ENCODE peak calls at places on chromosomes 3 and 15, in four cellular contexts. A is fibroblast of lung, U is BJ, W is endodermal cell. T is an unnamed sample.

GRCh38 chr3:150059241-150059640 is 88.5 kb upstream of the PFN2 start:
- DNase-seq in W (no peak), A (no peak), U (no peak), T (no peak)

GRCh38 chr15:39394534-39394933 is 186.3 kb upstream of the THBS1 start:
- DNase-seq in U (no peak), A (no peak), W (no peak), T (no peak)

GRCh38 chr15:70541511-70541910 is 221.8 kb downstream of the UACA start:
- DNase-seq in A (no peak), U (no peak), W (peak), T (no peak)

GRCh38 chr15:30999729-31000128 is 8.3 kb upstream of the MTMR10 start:
- DNase-seq in A (no peak), W (no peak), U (no peak), T (no peak)

GRCh38 chr3:129446926-129447325 is 6.9 kb downstream of the IFT122 start:
- DNase-seq in U (no peak), W (no peak), A (no peak), T (no peak)

GRCh38 chr15:69808756-69809155 is 289.0 kb downstream of the TLE3 start:
- DNase-seq in W (no peak), A (peak), U (no peak), T (no peak)

GRCh38 chr15:68367226-68367625 is 64.7 kb downstream of the ITGA11 start:
- DNase-seq in W (no peak), A (no peak), U (no peak), T (no peak)

GRCh38 chr3:188358787-188359493 is 205.0 kb downstream of the LPP start:
- DNase-seq in W (no peak), U (no peak), A (no peak), T (no peak)

GRCh38 chr3:47743855-47744254 is 37.8 kb downstream of the SMARCC1 start:
- DNase-seq in W (peak), U (no peak), A (no peak), T (no peak)

GRCh38 chr3:107208100-107208499 is 169.1 kb upstream of the CCDC54 start:
- DNase-seq in U (peak), W (no peak), A (peak), T (peak)

GRCh38 chr15:95868970-95869369 is 461.5 kb upstream of the NR2F2 start:
- DNase-seq in A (no peak), W (no peak), U (no peak), T (no peak)

GRCh38 chr3:68090571-68090970 is 436.2 kb upstream of the SUCLG2 start:
- DNase-seq in A (no peak), U (no peak), W (no peak), T (no peak)

GRCh38 chr3:110733045-110733444 is 338.6 kb upstream of the NECTIN3 start:
- DNase-seq in U (no peak), A (no peak), W (no peak), T (no peak)

GRCh38 chr3:158488670-158489069 is 82.3 kb upstream of the MLF1 start:
- DNase-seq in U (no peak), W (no peak), A (no peak), T (no peak)

GRCh38 chr3:109943181-109943580 is 605.8 kb upstream of the DPPA4 start:
- DNase-seq in U (peak), W (no peak), A (peak), T (no peak)

GRCh38 chr3:56962200-56962599 is 98.3 kb upstream of the SPATA12 start:
- DNase-seq in A (no peak), W (peak), U (no peak), T (no peak)

GRCh38 chr3:162740941-162741596 is 1244.5 kb downstream of the OTOL1 start:
- DNase-seq in U (no peak), A (no peak), W (no peak), T (no peak)

GRCh38 chr3:134378818-134379217 is 4.6 kb upstream of the AMOTL2 start:
- DNase-seq in W (no peak), U (no peak), A (no peak), T (no peak)

GRCh38 chr3:67278015-67278618 is 280.0 kb downstream of the KBTBD8 start:
- DNase-seq in U (no peak), A (no peak), W (no peak), T (no peak)

GRCh38 chr15:80587816-80588456 is 107.2 kb upstream of the ABHD17C start:
- DNase-seq in U (no peak), W (peak), A (peak), T (peak)

GRCh38 chr15:66294932-66295235 is 1.5 kb downstream of the DIS3L start:
- DNase-seq in W (no peak), A (peak), U (peak), T (no peak)

DNA sequence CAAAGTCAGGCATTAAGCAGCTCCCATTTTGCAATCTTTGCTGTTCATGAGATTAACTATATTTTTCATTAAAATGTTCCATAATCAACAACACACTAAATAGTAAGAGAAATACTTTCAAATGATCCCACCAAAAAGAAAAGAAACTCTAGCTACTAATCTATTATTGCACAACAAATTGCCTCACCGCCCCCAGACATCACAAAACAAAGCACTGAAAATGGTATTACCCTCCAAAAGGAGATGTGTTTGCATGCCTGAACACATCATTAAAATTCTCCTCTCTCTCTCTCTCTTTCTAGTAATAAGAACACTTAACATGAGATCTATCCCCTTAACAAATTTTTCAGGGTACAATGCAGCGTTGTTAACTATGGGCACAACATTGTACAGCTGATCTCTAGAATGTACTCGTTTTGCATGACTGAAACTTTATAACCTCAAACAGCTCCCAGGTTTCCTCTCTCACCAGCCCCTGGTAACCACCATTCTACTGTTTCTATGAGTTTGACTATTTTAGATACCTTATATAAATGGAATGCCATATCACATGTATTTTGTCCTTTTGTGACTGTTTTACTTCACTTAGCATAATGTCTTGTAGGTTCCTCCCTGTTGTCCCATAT is 33.1 kb downstream of the WNT5A start:
- DNase-seq in W (no peak), A (no peak), U (no peak), T (no peak)
- H3K4me3 ChIP-seq in W (no peak), A (no peak), U (no peak), T (no peak)

DNA sequence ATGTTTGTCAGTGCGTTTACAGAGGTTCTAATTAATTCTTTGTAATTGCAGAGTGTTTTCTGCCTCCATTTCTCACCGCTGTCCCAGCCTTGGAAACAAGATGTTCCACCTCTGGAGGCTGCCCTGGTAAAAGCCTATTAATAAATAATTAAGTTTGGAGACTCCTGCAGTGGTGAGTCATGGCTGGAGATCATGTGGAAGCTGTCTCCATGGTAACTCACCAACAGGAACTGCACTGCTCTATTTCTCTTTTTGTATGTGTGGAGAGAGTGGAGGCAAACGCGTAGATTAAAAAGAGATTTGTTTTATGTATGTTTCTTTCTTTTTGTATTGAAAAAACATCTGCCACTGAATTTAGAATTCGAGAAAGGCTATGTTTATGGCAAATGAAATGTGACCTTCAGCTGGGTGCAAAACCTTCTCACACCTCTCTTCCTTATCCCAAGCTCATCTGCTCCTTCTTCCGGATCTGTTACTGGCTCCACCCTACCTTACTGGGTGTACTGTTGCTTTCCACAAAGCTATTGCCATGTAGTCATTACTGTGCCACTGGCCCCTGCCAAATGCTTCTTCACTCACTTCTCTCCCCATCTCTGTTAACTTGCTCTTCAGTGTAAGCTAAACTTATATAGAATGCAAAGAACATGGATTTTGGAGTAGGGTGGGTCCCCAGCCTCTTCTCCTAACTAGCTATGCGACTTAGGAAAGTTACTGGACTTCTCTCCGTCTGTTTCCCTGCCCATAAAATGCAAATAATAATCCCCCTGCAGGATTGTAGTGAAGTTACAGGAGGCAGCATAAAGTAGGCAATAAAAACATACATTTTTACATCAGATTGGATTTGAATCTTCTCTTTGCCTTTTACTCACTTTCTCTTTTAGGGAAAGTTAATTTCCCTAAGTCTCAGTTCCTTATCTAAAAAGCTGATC is 778.5 kb downstream of the NTRK3 start:
- DNase-seq in W (peak), U (peak), A (peak), T (peak)
- H3K4me3 ChIP-seq in W (no peak), U (no peak), A (no peak), T (no peak)

GRCh38 chr3:53239800-53240199 is 16.0 kb downstream of the TKT start:
- DNase-seq in A (no peak), U (no peak), W (no peak), T (no peak)

GRCh38 chr3:53235545-53235944 is 20.3 kb downstream of the TKT start:
- DNase-seq in A (no peak), U (no peak), W (no peak), T (no peak)

GRCh38 chr3:53238881-53239280 is 16.9 kb downstream of the TKT start:
- DNase-seq in W (no peak), U (no peak), A (no peak), T (no peak)

GRCh38 chr3:53236112-53236841 is 19.5 kb downstream of the TKT start:
- DNase-seq in W (peak), A (peak), U (peak), T (peak)

DNA sequence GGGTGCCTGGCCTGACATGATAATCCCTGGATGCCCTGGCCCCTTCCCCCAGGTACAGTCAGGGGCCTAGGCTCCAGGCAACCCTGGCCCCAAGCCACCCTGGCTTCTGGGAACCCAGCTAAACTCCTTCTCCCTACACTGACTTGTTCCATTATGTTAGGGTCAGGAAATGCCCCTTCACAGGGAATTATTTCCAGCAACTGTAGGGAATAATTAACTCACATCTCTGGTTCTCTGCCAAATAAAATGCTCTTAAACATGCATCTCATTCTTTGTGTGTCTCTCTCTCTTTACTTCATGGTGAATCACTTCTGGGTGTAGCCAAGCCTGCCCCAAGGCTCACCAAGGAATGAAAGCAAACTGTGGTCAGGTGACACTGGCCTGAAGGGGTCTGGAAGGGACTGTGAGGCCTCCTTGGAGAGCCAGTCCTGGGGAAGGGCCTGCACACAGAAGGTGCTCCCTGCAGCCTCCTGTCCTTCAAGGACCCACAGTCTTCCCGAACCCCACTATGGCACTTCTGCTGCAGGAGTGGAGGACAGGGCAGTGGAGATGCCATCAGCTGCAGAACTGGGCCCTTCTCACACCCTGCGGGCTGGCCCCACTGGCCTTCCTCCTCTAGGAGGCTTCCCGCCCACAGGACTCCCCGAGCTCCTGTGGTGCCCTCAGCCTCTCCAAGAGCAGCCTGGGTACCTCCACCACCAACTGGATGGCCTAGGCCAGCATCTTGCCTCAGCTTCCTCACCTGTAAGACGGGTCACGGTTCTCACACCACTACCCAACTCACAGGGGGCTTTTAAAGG is 17.6 kb downstream of the TKT start:
- DNase-seq in U (peak), A (peak), W (no peak), T (peak)
- H3K4me3 ChIP-seq in U (no peak), A (no peak), W (no peak), T (no peak)

GRCh38 chr15:75672646-75673425 is 25.1 kb downstream of the SNX33 start:
- DNase-seq in U (no peak), W (peak), A (peak), T (no peak)
- H3K4me3 ChIP-seq in U (no peak), W (peak), A (no peak), T (no peak)

DNA sequence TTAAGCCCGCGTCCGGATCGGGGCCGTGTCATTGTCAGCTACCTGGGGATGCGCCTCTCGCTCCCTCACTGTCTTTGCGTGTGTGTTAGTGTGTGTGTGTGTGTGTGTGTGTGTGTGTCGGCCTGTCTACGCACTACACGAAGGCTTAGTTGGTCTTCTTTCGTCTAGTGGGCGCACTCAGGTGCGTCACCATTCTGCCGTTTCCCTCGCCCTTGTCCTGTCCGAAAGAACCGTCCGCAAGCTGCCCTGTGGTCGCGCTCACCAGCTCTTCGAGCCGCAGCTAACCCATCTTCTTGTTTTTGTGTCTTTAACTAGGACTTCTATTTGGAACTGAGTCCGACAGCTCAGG is 650 bp upstream of the PAQR9 start:
- DNase-seq in A (no peak), U (no peak), W (peak), T (no peak)
- H3K4me3 ChIP-seq in A (peak), U (peak), W (peak), T (peak)

GRCh38 chr15:48865387-48866079 is 12.4 kb upstream of the EID1 start:
- DNase-seq in W (peak), U (no peak), A (peak), T (peak)
- H3K4me3 ChIP-seq in W (no peak), U (no peak), A (no peak), T (no peak)

T was measured in skeletal muscle cell.